ENCODE peak calls at places on chromosome 17, in six cellular contexts. U, X, E, Z, T and Y are unnamed samples. For H3K9me3, the result is how much of the 10 kb centered on the place peaks cover.

GRCh38 chr17:40065041-40065770 is 2.4 kb downstream of the THRA start:
- DNase-seq in U (no peak), Z (peak), T (no peak), X (no peak), E (no peak), Y (no peak)

GRCh38 chr17:79979841-79980215 is 55.8 kb downstream of the TBC1D16 start:
- DNase-seq in X (no peak), E (no peak), U (no peak), Z (no peak), T (peak), Y (no peak)

GRCh38 chr17:79607941-79608728 is 2.7 kb downstream of the RBFOX3 start:
- DNase-seq in Z (peak), T (no peak), E (no peak), X (no peak), U (no peak), Y (no peak)

GRCh38 chr17:12028611-12029010 is 7.9 kb downstream of the MAP2K4 start:
- DNase-seq in Z (no peak), X (no peak), E (no peak), U (no peak), T (no peak), Y (no peak)

GRCh38 chr17:6729531-6729930 is 16.4 kb upstream of the SLC13A5 start:
- DNase-seq in Z (no peak), T (no peak), U (no peak), E (no peak), X (no peak), Y (no peak)

GRCh38 chr17:21058098-21058893 is 15.5 kb upstream of the USP22 start:
- DNase-seq in E (no peak), Z (peak), X (no peak), U (no peak), T (no peak), Y (no peak)

GRCh38 chr17:80104956-80105375 is 3.6 kb downstream of the GAA start:
- DNase-seq in X (no peak), T (peak), E (no peak), Z (no peak), U (no peak), Y (no peak)

GRCh38 chr17:73349138-73349537 is 37.3 kb upstream of the CDC42EP4 start:
- DNase-seq in U (no peak), T (no peak), X (no peak), Z (no peak), E (no peak), Y (no peak)

GRCh38 chr17:64641499-64641898 is 20.6 kb downstream of the SMURF2 start:
- DNase-seq in T (no peak), U (no peak), E (peak), X (no peak), Z (peak), Y (no peak)

GRCh38 chr17:58254803-58255202 is 16.4 kb downstream of the LPO start:
- DNase-seq in E (no peak), U (no peak), T (no peak), X (no peak), Z (no peak), Y (no peak)

GRCh38 chr17:17387017-17387416 is 83.8 kb downstream of the NT5M start:
- DNase-seq in T (peak), Z (no peak), X (no peak), E (no peak), U (peak), Y (no peak)

GRCh38 chr17:65293584-65294183 is 156.5 kb downstream of the RGS9 start:
- DNase-seq in Z (no peak), U (no peak), E (no peak), T (no peak), X (no peak), Y (no peak)

DNA sequence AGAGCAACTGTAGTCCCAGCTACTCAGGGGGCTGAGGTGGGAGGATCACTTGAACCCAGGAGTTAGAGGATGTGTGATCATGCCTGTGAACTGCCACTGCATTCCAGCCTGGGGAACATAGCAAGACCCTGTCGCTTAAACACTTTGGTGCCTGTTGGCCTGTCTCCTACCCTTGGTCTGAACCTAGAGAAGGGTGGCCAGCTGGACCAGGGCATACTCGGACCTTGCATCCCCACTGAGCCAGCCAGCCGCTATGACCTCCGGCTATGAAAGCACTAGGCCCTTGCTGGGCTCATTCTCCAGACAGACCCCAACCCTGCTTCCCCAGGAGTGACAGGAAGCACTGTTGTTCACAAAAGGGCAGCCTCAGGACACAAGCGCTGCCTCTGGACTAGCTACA is 4.6 kb downstream of the IFT20 start:
- DNase-seq in Z (no peak), E (peak), U (no peak), T (no peak), X (no peak), Y (no peak)
- H3K9me3 ChIP-seq in Z (under half), E (under half), U (under half), T (under half), X (under half), Y (under half)

DNA sequence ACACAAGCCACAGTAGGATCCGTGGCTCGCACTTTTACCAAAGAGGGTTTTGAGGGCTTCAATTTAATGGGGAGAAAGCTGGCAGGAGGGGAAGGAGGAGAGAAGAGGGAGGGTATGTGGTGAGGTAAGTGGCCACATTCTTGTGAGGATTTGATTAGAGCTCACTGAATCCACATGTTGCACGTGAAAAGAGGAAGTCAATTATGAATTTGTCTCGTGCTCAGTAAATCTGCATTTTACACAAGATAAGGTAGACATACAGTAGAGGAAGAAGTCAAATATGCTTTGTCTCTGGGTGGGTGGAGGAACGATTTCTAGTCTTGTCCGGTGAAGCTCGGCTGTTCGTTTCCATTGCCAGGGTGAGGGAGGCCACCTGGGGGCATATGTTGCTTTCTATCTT is 862 bp downstream of the ZNF232 start:
- DNase-seq in Z (no peak), E (no peak), T (no peak), X (no peak), U (no peak), Y (no peak)
- H3K9me3 ChIP-seq in Z (under half), E (under half), T (under half), X (under half), U (under half), Y (under half)

DNA sequence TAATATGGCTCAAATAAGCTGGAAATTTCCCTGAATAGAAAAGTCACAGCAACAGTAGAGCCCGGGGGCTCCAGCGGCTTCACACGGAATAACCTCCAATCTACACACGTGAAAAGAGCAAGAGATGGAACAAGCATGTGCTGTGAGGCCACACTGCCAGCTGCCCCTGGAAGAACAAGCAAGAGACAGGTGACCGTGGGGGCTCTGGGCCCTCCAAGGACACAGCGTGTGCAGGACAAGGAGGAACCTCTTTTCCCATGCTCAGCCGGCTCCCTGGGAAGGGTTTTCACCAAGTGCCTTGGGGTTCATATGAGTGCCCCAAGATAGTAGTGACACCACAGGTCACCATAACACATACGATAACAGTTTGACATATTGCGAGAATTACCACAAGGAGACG is 110.2 kb upstream of the ZNF750 start:
- DNase-seq in T (peak), U (no peak), X (no peak), Z (no peak), E (no peak), Y (no peak)
- H3K9me3 ChIP-seq in T (under half), U (under half), X (under half), Z (under half), E (under half), Y (under half)

DNA sequence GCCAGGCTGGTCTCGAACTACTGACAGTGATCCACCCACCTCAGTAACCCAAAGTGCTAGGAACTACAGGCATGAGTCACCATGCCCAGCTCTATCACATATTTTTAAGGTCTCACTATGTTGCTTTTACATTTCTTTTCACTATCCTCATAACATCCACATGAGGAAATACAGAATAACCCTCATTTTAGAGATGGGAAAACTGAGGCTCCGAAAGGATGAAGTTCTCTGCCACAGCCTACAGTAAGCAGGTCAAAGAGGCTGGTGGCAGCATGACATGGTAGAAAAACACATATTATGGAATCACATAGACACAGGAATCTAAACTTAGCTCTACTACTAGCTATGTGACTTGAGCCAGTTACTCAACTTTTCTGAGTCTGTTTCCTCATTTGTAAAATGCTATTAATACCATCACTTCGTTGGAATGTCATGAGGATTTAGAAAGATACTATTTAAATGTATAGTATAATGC is 32.2 kb downstream of the APPBP2 start:
- DNase-seq in U (no peak), T (no peak), X (no peak), Z (no peak), E (no peak), Y (no peak)
- H3K9me3 ChIP-seq in U (under half), T (under half), X (under half), Z (under half), E (under half), Y (under half)

GRCh38 chr17:61699032-61699431 is 108.0 kb upstream of the NACA2 start:
- DNase-seq in T (no peak), E (no peak), Z (no peak), X (no peak), U (no peak), Y (no peak)

GRCh38 chr17:61700252-61700651 is 109.2 kb upstream of the NACA2 start:
- DNase-seq in Z (no peak), U (no peak), E (no peak), X (no peak), T (no peak), Y (no peak)

GRCh38 chr17:61698244-61698643 is 107.2 kb upstream of the NACA2 start:
- DNase-seq in X (no peak), E (no peak), Z (no peak), T (no peak), U (no peak), Y (no peak)

GRCh38 chr17:61701334-61701733 is 110.3 kb upstream of the NACA2 start:
- DNase-seq in Z (no peak), T (no peak), U (no peak), E (no peak), X (no peak), Y (no peak)

DNA sequence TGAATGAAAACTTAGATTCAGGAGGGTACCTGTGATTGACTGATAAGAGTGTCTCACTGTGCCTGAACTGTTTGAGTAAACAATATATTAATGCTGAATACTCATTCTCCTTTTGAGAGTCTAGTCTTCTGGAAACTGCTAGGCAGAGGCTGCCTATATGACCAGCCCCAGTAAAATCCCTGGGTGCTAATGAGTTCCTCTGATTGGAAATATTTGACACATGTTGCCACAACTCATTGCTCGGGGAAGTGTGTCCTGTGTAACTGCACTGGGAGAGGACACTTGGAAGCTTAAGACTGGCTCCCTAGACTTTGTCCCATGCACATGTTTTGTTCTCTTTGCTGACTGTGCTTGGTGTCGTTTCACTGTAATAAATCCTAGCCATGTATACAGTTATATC is 108.7 kb upstream of the NACA2 start:
- DNase-seq in U (no peak), Z (no peak), E (no peak), X (no peak), T (no peak), Y (no peak)
- H3K9me3 ChIP-seq in U (under half), Z (under half), E (under half), X (under half), T (under half), Y (under half)

GRCh38 chr17:22506231-22506630 is 813.9 kb downstream of the KCNJ18 start:
- DNase-seq in U (no peak), Z (no peak), X (no peak), T (no peak), E (no peak), Y (no peak)
- H3K9me3 ChIP-seq in U (under half), Z (under half), X (under half), T (under half), E (under half), Y (under half)

GRCh38 chr17:77211681-77212080 is 70.9 kb downstream of the SEC14L1 start:
- DNase-seq in U (no peak), T (no peak), E (no peak), X (no peak), Z (no peak), Y (no peak)

GRCh38 chr17:77210946-77211541 is 70.3 kb downstream of the SEC14L1 start:
- DNase-seq in U (no peak), E (no peak), Z (no peak), T (no peak), X (no peak), Y (no peak)

GRCh38 chr17:77208856-77209255 is 68.1 kb downstream of the SEC14L1 start:
- DNase-seq in X (no peak), T (no peak), U (no peak), E (no peak), Z (no peak), Y (no peak)

GRCh38 chr17:77209330-77209748 is 68.6 kb downstream of the SEC14L1 start:
- DNase-seq in E (no peak), U (no peak), T (no peak), X (no peak), Z (no peak), Y (no peak)

DNA sequence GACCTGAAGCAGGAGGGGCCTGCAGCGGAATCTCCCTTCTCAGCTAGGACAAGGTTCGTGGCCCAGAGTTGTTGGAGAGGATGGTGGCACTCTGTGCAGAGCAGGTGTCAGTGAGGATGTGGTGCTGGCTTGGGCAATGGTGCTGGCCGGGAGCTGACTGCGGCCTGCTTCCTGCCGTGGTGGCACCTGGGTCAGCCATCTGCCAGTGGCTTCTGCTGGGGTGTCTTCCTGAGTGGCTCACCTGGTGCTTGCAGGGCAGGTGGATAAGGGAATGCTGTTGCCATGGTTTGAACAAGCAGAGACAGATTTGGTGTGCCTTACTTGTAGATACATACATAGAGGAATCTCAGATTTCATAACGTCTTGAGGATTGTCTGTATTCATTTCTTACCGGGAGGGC is 69.6 kb downstream of the SEC14L1 start:
- DNase-seq in Z (no peak), X (no peak), T (no peak), E (no peak), U (no peak), Y (no peak)
- H3K9me3 ChIP-seq in Z (under half), X (under half), T (under half), E (under half), U (under half), Y (under half)

GRCh38 chr17:2909164-2909852 is 113.1 kb downstream of the RAP1GAP2 start:
- DNase-seq in E (no peak), U (no peak), T (peak), Z (no peak), X (no peak), Y (no peak)
- H3K9me3 ChIP-seq in E (under half), U (under half), T (under half), Z (under half), X (under half), Y (under half)

GRCh38 chr17:16117149-16117548 is 98.2 kb downstream of the NCOR1 start:
- DNase-seq in X (no peak), U (no peak), T (no peak), Z (no peak), E (no peak), Y (no peak)
- H3K9me3 ChIP-seq in X (under half), U (under half), T (under half), Z (under half), E (under half), Y (under half)

DNA sequence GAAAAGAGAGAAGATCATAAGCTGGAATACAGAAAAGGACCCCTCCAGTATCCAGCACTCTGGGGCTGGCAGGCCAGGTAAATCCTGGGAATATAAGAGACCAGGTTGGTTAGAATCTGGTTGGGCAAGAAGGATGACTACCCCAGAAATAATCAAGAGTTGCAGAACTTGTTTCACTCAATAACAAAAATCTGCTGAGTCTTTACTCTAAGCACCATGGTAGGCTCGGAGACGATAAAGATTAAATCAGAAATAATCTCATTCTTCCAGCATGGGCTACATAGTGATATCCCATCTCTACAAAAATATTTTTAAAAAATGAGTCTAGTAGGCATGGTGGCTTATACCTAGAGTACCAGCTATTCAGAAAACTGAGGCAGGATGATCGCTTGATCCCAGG is 138.0 kb upstream of the KCNJ16 start:
- DNase-seq in Z (no peak), U (peak), T (no peak), E (no peak), X (no peak), Y (no peak)
- H3K9me3 ChIP-seq in Z (under half), U (under half), T (under half), E (under half), X (under half), Y (under half)